ENCODE peak calls at places on chromosomes 13 and 19, in four cellular contexts. C is Peyer's patch; Z is adrenal gland; G is activated CD8-positive, alpha-beta memory T cell treated with anti-CD3 and anti-CD28 coated beads, Interleukin-2, amount 10 ng/mL, durations not matched to agents 7 days and 5 days. N is an unnamed sample.

GRCh38 chr19:2261438-2262172 is 5.4 kb upstream of the JSRP1 start:
- DNase-seq in Z (no peak), G (peak; percentile 83), C (peak; percentile 82), N (peak; percentile 66)

GRCh38 chr19:12834976-12835757 is 788 bp upstream of the RTBDN start:
- DNase-seq in Z (peak; percentile 73), C (no peak), G (no peak), N (peak; percentile 35)

GRCh38 chr19:18591735-18592385 is 3.3 kb downstream of the REX1BD start:
- DNase-seq in C (no peak), G (no peak), Z (no peak), N (no peak)

GRCh38 chr13:109790951-109791605 is 4.7 kb upstream of the IRS2 start:
- DNase-seq in Z (peak; percentile 56), G (no peak), C (peak; percentile 70), N (peak; percentile 36)

GRCh38 chr19:49691243-49692101 is 556 bp downstream of the CPT1C start:
- DNase-seq in G (no peak), C (no peak), Z (peak; percentile 80), N (no peak)

GRCh38 chr13:113802090-113802531 is 43.1 kb downstream of the TMEM255B start:
- DNase-seq in Z (no peak), C (no peak), G (no peak), N (no peak)

GRCh38 chr13:95497307-95497943 is 55.1 kb upstream of the CLDN10 start:
- DNase-seq in Z (no peak), G (no peak), C (no peak), N (no peak)

GRCh38 chr19:35555301-35556005 is 8.0 kb downstream of the ATP4A start:
- DNase-seq in Z (no peak), C (no peak), G (no peak), N (no peak)

GRCh38 chr19:55472463-55472862 is 4.0 kb upstream of the ZNF628 start:
- DNase-seq in G (no peak), C (no peak), Z (no peak), N (no peak)

GRCh38 chr13:106143930-106144709 is 391.3 kb downstream of the EFNB2 start:
- DNase-seq in G (no peak), Z (no peak), C (no peak), N (no peak)

GRCh38 chr13:98445340-98446233 is 131.3 kb downstream of the STK24 start:
- DNase-seq in G (peak; percentile 84), C (peak; percentile 91), Z (peak; percentile 84), N (peak; percentile 80)

N was measured in transverse colon.